ENCODE peak calls at places on chromosomes 2 and 18, in seven cellular contexts. V, B, C, R, A, Q and G are unnamed samples.

GRCh38 chr2:186695081-186695756 is 1.4 kb downstream of the FAM171B start:
- DNase-seq in V (no peak), B (peak), R (no peak), Q (no peak), A (no peak), C (no peak), G (no peak)

GRCh38 chr2:155318710-155319109 is 620.2 kb downstream of the KCNJ3 start:
- DNase-seq in Q (no peak), R (no peak), C (no peak), V (no peak), B (no peak), A (no peak), G (no peak)

GRCh38 chr2:197369228-197369945 is 58.8 kb upstream of the ANKRD44 start:
- DNase-seq in A (no peak), R (no peak), V (no peak), C (no peak), B (no peak), Q (no peak), G (no peak)

GRCh38 chr18:7856733-7857132 is 289.6 kb downstream of the PTPRM start:
- DNase-seq in Q (no peak), C (no peak), A (no peak), B (no peak), R (no peak), V (no peak), G (peak)

GRCh38 chr2:53629527-53629926 is 138.1 kb upstream of the CHAC2 start:
- DNase-seq in V (no peak), Q (no peak), B (no peak), C (no peak), R (no peak), A (no peak), G (no peak)

GRCh38 chr2:73830871-73831401 is 2.2 kb downstream of the STAMBP start:
- DNase-seq in R (no peak), Q (no peak), B (peak), V (no peak), A (no peak), C (no peak), G (peak)

GRCh38 chr2:96111823-96112500 is 4.4 kb downstream of the ADRA2B start:
- DNase-seq in R (peak), C (no peak), V (no peak), A (no peak), B (no peak), Q (no peak), G (no peak)

GRCh38 chr2:43279317-43279840 is 53.0 kb upstream of the ZFP36L2 start:
- DNase-seq in V (no peak), B (no peak), A (no peak), R (no peak), Q (no peak), C (no peak), G (no peak)

GRCh38 chr2:189698020-189698887 is 23.8 kb downstream of the ANKAR start:
- DNase-seq in C (peak), R (peak), A (no peak), Q (peak), B (peak), V (no peak), G (peak)

GRCh38 chr2:58535182-58535581 is 294.1 kb upstream of the FANCL start:
- DNase-seq in A (no peak), R (no peak), Q (no peak), B (no peak), C (no peak), V (no peak), G (no peak)

GRCh38 chr18:75395137-75395536 is 32.4 kb downstream of the SMIM21 start:
- DNase-seq in R (no peak), A (no peak), B (no peak), V (no peak), C (no peak), Q (no peak), G (no peak)

GRCh38 chr18:8643479-8643878 is 34.2 kb downstream of the RAB12 start:
- DNase-seq in Q (no peak), B (no peak), C (no peak), R (no peak), V (no peak), A (no peak), G (no peak)

GRCh38 chr18:49613141-49613641 is 51.3 kb downstream of the LIPG start:
- DNase-seq in R (peak), V (no peak), A (no peak), C (no peak), B (no peak), Q (no peak), G (peak)